ENCODE peak calls at places on chromosomes 16 and 17, in five cellular contexts. One of them, this sample, is unnamed. For H3K4me1 and H3K27me3, the result is how much of the 10 kb centered on the place peaks cover.

GRCh38 chr16:52005551-52005950 is 541.4 kb downstream of the TOX3 start:
- DNase-seq in esophagus squamous epithelium: no peak
- DNase-seq in left ventricle myocardium inferior: no peak
- DNase-seq in lung: no peak
- DNase-seq in psoas muscle: no peak
- DNase-seq in this sample: no peak

GRCh38 chr16:23670137-23670776 is 8.4 kb upstream of the PLK1 start:
- DNase-seq in esophagus squamous epithelium: no peak
- DNase-seq in left ventricle myocardium inferior: no peak
- DNase-seq in lung: no peak
- DNase-seq in psoas muscle: peak
- DNase-seq in this sample: no peak

GRCh38 chr16:19389246-19389645 is 28.4 kb upstream of the TMC5 start:
- DNase-seq in esophagus squamous epithelium: no peak
- DNase-seq in left ventricle myocardium inferior: peak
- DNase-seq in lung: peak
- DNase-seq in psoas muscle: no peak
- DNase-seq in this sample: no peak

GRCh38 chr17:81491193-81491592 is 21.4 kb downstream of the ACTG1 start:
- DNase-seq in esophagus squamous epithelium: no peak
- DNase-seq in left ventricle myocardium inferior: no peak
- DNase-seq in lung: no peak
- DNase-seq in psoas muscle: no peak
- DNase-seq in this sample: no peak

GRCh38 chr16:49543315-49543946 is 169.8 kb downstream of the C16orf78 start:
- DNase-seq in esophagus squamous epithelium: no peak
- DNase-seq in left ventricle myocardium inferior: no peak
- DNase-seq in lung: no peak
- DNase-seq in psoas muscle: peak
- DNase-seq in this sample: no peak

GRCh38 chr16:70753694-70754325 is 47.1 kb downstream of the VAC14 start:
- DNase-seq in esophagus squamous epithelium: no peak
- DNase-seq in left ventricle myocardium inferior: peak
- DNase-seq in lung: no peak
- DNase-seq in psoas muscle: peak
- DNase-seq in this sample: no peak

GRCh38 chr17:68973098-68973929 is 18.1 kb upstream of the ABCA8 start:
- DNase-seq in esophagus squamous epithelium: no peak
- DNase-seq in left ventricle myocardium inferior: no peak
- DNase-seq in lung: no peak
- DNase-seq in psoas muscle: no peak
- DNase-seq in this sample: no peak

GRCh38 chr17:15261063-15261817 is 3.9 kb downstream of the PMP22 start:
- DNase-seq in esophagus squamous epithelium: no peak
- DNase-seq in left ventricle myocardium inferior: peak
- DNase-seq in lung: no peak
- DNase-seq in psoas muscle: peak
- DNase-seq in this sample: no peak

GRCh38 chr17:19002805-19003542 is 1.6 kb downstream of the FAM83G start:
- DNase-seq in esophagus squamous epithelium: no peak
- DNase-seq in left ventricle myocardium inferior: no peak
- DNase-seq in lung: no peak
- DNase-seq in psoas muscle: no peak
- DNase-seq in this sample: no peak

GRCh38 chr17:35630530-35631148 is 43.5 kb downstream of the AP2B1 start:
- DNase-seq in esophagus squamous epithelium: no peak
- DNase-seq in left ventricle myocardium inferior: no peak
- DNase-seq in lung: no peak
- DNase-seq in psoas muscle: no peak
- DNase-seq in this sample: peak

GRCh38 chr17:30376621-30377452 is 1.9 kb upstream of the CPD start:
- DNase-seq in esophagus squamous epithelium: no peak
- DNase-seq in left ventricle myocardium inferior: peak
- DNase-seq in lung: peak
- DNase-seq in psoas muscle: no peak
- DNase-seq in this sample: no peak

GRCh38 chr16:54507091-54507490 is 220.5 kb upstream of the IRX3 start:
- DNase-seq in esophagus squamous epithelium: no peak
- DNase-seq in left ventricle myocardium inferior: no peak
- DNase-seq in lung: no peak
- DNase-seq in psoas muscle: no peak
- DNase-seq in this sample: no peak

GRCh38 chr16:58201163-58201562 is 3.3 kb upstream of the CSNK2A2 start:
- DNase-seq in esophagus squamous epithelium: no peak
- DNase-seq in left ventricle myocardium inferior: no peak
- DNase-seq in lung: no peak
- DNase-seq in psoas muscle: no peak
- DNase-seq in this sample: no peak

GRCh38 chr17:46794318-46794717 is 24.2 kb downstream of the WNT3 start:
- DNase-seq in esophagus squamous epithelium: no peak
- DNase-seq in left ventricle myocardium inferior: no peak
- DNase-seq in lung: peak
- DNase-seq in psoas muscle: no peak
- DNase-seq in this sample: no peak

GRCh38 chr16:69073181-69073669 is 32.2 kb upstream of the HAS3 start:
- DNase-seq in esophagus squamous epithelium: no peak
- DNase-seq in left ventricle myocardium inferior: no peak
- DNase-seq in lung: peak
- DNase-seq in psoas muscle: no peak
- DNase-seq in this sample: peak

GRCh38 chr17:40579471-40579870 is 14.2 kb upstream of the CCR7 start:
- DNase-seq in esophagus squamous epithelium: no peak
- DNase-seq in left ventricle myocardium inferior: no peak
- DNase-seq in lung: no peak
- DNase-seq in psoas muscle: no peak
- DNase-seq in this sample: no peak

GRCh38 chr16:29804455-29805231 is 1.7 kb upstream of the MAZ start:
- DNase-seq in esophagus squamous epithelium: no peak
- DNase-seq in left ventricle myocardium inferior: peak
- DNase-seq in lung: no peak
- DNase-seq in psoas muscle: peak
- DNase-seq in this sample: no peak

GRCh38 chr16:86012221-86012620 is 113.3 kb downstream of the IRF8 start:
- DNase-seq in esophagus squamous epithelium: no peak
- DNase-seq in left ventricle myocardium inferior: no peak
- DNase-seq in lung: no peak
- DNase-seq in psoas muscle: no peak
- DNase-seq in this sample: no peak

GRCh38 chr17:17057057-17057551 is 14.8 kb downstream of the MPRIP start:
- DNase-seq in esophagus squamous epithelium: no peak
- DNase-seq in left ventricle myocardium inferior: no peak
- DNase-seq in lung: no peak
- DNase-seq in psoas muscle: no peak
- DNase-seq in this sample: no peak

GRCh38 chr16:80602894-80603293 is 62.1 kb downstream of the DYNLRB2 start:
- DNase-seq in esophagus squamous epithelium: no peak
- DNase-seq in left ventricle myocardium inferior: no peak
- DNase-seq in lung: no peak
- DNase-seq in psoas muscle: no peak
- DNase-seq in this sample: no peak

GRCh38 chr16:52528393-52529080 is 18.4 kb downstream of the TOX3 start:
- DNase-seq in esophagus squamous epithelium: no peak
- DNase-seq in left ventricle myocardium inferior: no peak
- DNase-seq in lung: peak
- DNase-seq in psoas muscle: no peak
- DNase-seq in this sample: no peak

GRCh38 chr16:56932588-56933265 is 785 bp downstream of the HERPUD1 start:
- DNase-seq in esophagus squamous epithelium: no peak
- DNase-seq in left ventricle myocardium inferior: peak
- DNase-seq in lung: peak
- DNase-seq in psoas muscle: peak
- DNase-seq in this sample: peak

GRCh38 chr16:17346774-17347569 is 123.8 kb downstream of the XYLT1 start:
- DNase-seq in esophagus squamous epithelium: no peak
- DNase-seq in left ventricle myocardium inferior: no peak
- DNase-seq in lung: no peak
- DNase-seq in psoas muscle: no peak
- DNase-seq in this sample: no peak

GRCh38 chr17:40448639-40449261 is 5.5 kb downstream of the IGFBP4 start:
- DNase-seq in esophagus squamous epithelium: no peak
- DNase-seq in left ventricle myocardium inferior: no peak
- DNase-seq in lung: peak
- DNase-seq in psoas muscle: no peak
- DNase-seq in this sample: no peak

GRCh38 chr17:78672880-78673371 is 95.7 kb upstream of the DNAH17 start:
- DNase-seq in esophagus squamous epithelium: no peak
- DNase-seq in left ventricle myocardium inferior: no peak
- DNase-seq in lung: no peak
- DNase-seq in psoas muscle: peak
- DNase-seq in this sample: no peak

GRCh38 chr17:45867702-45868101 is 23.0 kb downstream of the SPPL2C start:
- DNase-seq in esophagus squamous epithelium: no peak
- DNase-seq in left ventricle myocardium inferior: no peak
- DNase-seq in lung: no peak
- DNase-seq in psoas muscle: no peak
- DNase-seq in this sample: no peak

GRCh38 chr16:15532825-15533224 is 98.4 kb downstream of the BMERB1 start:
- DNase-seq in esophagus squamous epithelium: no peak
- DNase-seq in left ventricle myocardium inferior: no peak
- DNase-seq in lung: no peak
- DNase-seq in psoas muscle: no peak
- DNase-seq in this sample: no peak

GRCh38 chr16:74667215-74667765 is 613 bp upstream of the RFWD3 start:
- DNase-seq in esophagus squamous epithelium: no peak
- DNase-seq in left ventricle myocardium inferior: peak
- DNase-seq in lung: no peak
- DNase-seq in psoas muscle: peak
- DNase-seq in this sample: peak

GRCh38 chr16:11162571-11163268 is 93.3 kb downstream of the SOCS1 start:
- DNase-seq in esophagus squamous epithelium: no peak
- DNase-seq in left ventricle myocardium inferior: no peak
- DNase-seq in lung: no peak
- DNase-seq in psoas muscle: peak
- DNase-seq in this sample: no peak
- H3K4me1 ChIP-seq in esophagus squamous epithelium: under half
- H3K4me1 ChIP-seq in left ventricle myocardium inferior: under half
- H3K4me1 ChIP-seq in lung: under half
- H3K4me1 ChIP-seq in psoas muscle: under half
- H3K4me1 ChIP-seq in this sample: under half

GRCh38 chr16:66240996-66241395 is 125.5 kb upstream of the CDH5 start:
- DNase-seq in esophagus squamous epithelium: no peak
- DNase-seq in left ventricle myocardium inferior: no peak
- DNase-seq in lung: no peak
- DNase-seq in psoas muscle: no peak
- DNase-seq in this sample: no peak

GRCh38 chr16:66242672-66243071 is 123.8 kb upstream of the CDH5 start:
- DNase-seq in esophagus squamous epithelium: no peak
- DNase-seq in left ventricle myocardium inferior: no peak
- DNase-seq in lung: no peak
- DNase-seq in psoas muscle: no peak
- DNase-seq in this sample: no peak

GRCh38 chr16:66238696-66239095 is 127.8 kb upstream of the CDH5 start:
- DNase-seq in esophagus squamous epithelium: no peak
- DNase-seq in left ventricle myocardium inferior: no peak
- DNase-seq in lung: no peak
- DNase-seq in psoas muscle: peak
- DNase-seq in this sample: no peak

GRCh38 chr16:66240088-66240487 is 126.4 kb upstream of the CDH5 start:
- DNase-seq in esophagus squamous epithelium: no peak
- DNase-seq in left ventricle myocardium inferior: no peak
- DNase-seq in lung: no peak
- DNase-seq in psoas muscle: no peak
- DNase-seq in this sample: no peak

GRCh38 chr16:66240565-66240964 is 125.9 kb upstream of the CDH5 start:
- DNase-seq in esophagus squamous epithelium: no peak
- DNase-seq in left ventricle myocardium inferior: peak
- DNase-seq in lung: no peak
- DNase-seq in psoas muscle: peak
- DNase-seq in this sample: no peak
- TF ChIP-seq CTCF in esophagus squamous epithelium: no peak
- TF ChIP-seq CTCF in left ventricle myocardium inferior: no peak
- TF ChIP-seq CTCF in lung: no peak
- TF ChIP-seq CTCF in psoas muscle: no peak
- TF ChIP-seq CTCF in this sample: no peak

DNA sequence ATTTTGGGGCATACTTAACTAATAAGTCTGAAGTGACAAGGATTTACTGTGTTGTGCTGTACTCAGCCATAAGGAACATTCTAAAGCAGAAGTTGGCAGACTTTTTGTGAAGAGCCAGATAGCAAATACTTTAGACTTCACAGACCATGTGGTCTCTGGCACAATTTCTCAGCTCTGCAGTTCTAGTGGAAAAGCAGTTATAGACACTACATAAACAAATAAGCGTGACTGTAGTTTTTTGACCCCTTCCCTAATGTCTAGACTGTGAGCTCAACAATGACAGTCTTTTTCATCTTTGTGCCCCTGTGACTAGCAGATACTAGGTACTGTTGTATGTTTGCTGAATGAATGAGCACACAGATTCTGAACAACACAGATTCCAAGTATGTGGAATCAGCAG is 4.9 kb downstream of the RPAIN start:
- DNase-seq in esophagus squamous epithelium: no peak
- DNase-seq in left ventricle myocardium inferior: no peak
- DNase-seq in lung: no peak
- DNase-seq in psoas muscle: no peak
- DNase-seq in this sample: no peak
- H3K27me3 ChIP-seq in esophagus squamous epithelium: under half
- H3K27me3 ChIP-seq in left ventricle myocardium inferior: under half
- H3K27me3 ChIP-seq in lung: under half
- H3K27me3 ChIP-seq in psoas muscle: under half
- H3K27me3 ChIP-seq in this sample: under half

GRCh38 chr16:3010510-3010909 is 2.2 kb upstream of the CLDN9 start:
- DNase-seq in esophagus squamous epithelium: no peak
- DNase-seq in left ventricle myocardium inferior: no peak
- DNase-seq in lung: no peak
- DNase-seq in psoas muscle: no peak
- DNase-seq in this sample: no peak
- H3K4me1 ChIP-seq in esophagus squamous epithelium: under half
- H3K4me1 ChIP-seq in left ventricle myocardium inferior: under half
- H3K4me1 ChIP-seq in lung: under half
- H3K4me1 ChIP-seq in psoas muscle: under half
- H3K4me1 ChIP-seq in this sample: under half

This sample was measured in Panc1.